ENCODE peak calls at places on chromosome 10, in ten cellular contexts. H, J, M, N, E, F, D, X, Z and S are unnamed samples.

GRCh38 chr10:33791295-33791694 is 456.8 kb upstream of the NRP1 start:
- DNase-seq in H (no peak), J (no peak), M (no peak), N (no peak), E (peak; percentile 2), F (no peak), D (no peak), X (no peak), Z (no peak), S (no peak)

GRCh38 chr10:97474918-97475317 is 23.3 kb downstream of the MMS19 start:
- DNase-seq in H (no peak), J (no peak), M (no peak), N (no peak), E (no peak), F (no peak), D (no peak), X (no peak), Z (no peak), S (no peak)

GRCh38 chr10:44992070-44992731 is 8.5 kb upstream of the ZNF22 start:
- DNase-seq in H (peak; percentile 18), J (no peak), M (no peak), N (no peak), E (no peak), F (no peak), D (no peak), X (no peak), Z (no peak), S (no peak)

GRCh38 chr10:11828682-11829284 is 5.6 kb downstream of the PROSER2 start:
- DNase-seq in H (no peak), J (no peak), M (no peak), N (no peak), E (no peak), F (no peak), D (no peak), X (no peak), Z (no peak), S (no peak)

GRCh38 chr10:48792687-48793096 is 108.0 kb downstream of the WDFY4 start:
- DNase-seq in H (no peak), J (no peak), M (no peak), N (no peak), E (peak; percentile 70), F (no peak), D (peak; percentile 67), X (no peak), Z (no peak), S (no peak)

GRCh38 chr10:71838264-71839211 is 12.5 kb downstream of the PSAP start:
- DNase-seq in H (no peak), J (peak; percentile 76), M (no peak), N (peak; percentile 47), E (peak; percentile 50), F (no peak), D (peak; percentile 81), X (no peak), Z (no peak), S (peak; percentile 87)

GRCh38 chr10:95266674-95267095 is 24.1 kb downstream of the PDLIM1 start:
- DNase-seq in H (no peak), J (peak; percentile 65), M (no peak), N (peak; percentile 65), E (peak; percentile 88), F (no peak), D (peak; percentile 94), X (no peak), Z (peak; percentile 19), S (peak; percentile 73)

GRCh38 chr10:51602326-51602725 is 97.1 kb downstream of the CSTF2T start:
- DNase-seq in H (no peak), J (no peak), M (no peak), N (no peak), E (peak; percentile 61), F (no peak), D (no peak), X (no peak), Z (no peak), S (no peak)

GRCh38 chr10:78290131-78290750 is 256.6 kb downstream of the RPS24 start:
- DNase-seq in H (no peak), J (no peak), M (no peak), N (no peak), E (peak; percentile 10), F (no peak), D (no peak), X (peak; percentile 46), Z (no peak), S (no peak)

GRCh38 chr10:133394801-133395221 is 854 bp downstream of the MTG1 start:
- DNase-seq in H (no peak), J (peak; percentile 46), M (no peak), N (no peak), E (no peak), F (no peak), D (no peak), X (peak; percentile 61), Z (no peak), S (no peak)

GRCh38 chr10:129031233-129032150 is 435.5 kb upstream of the MGMT start:
- DNase-seq in H (peak; percentile 65), J (peak; percentile 50), M (no peak), N (peak; percentile 62), E (peak; percentile 12), F (no peak), D (peak; percentile 13), X (no peak), Z (no peak), S (peak; percentile 55)

GRCh38 chr10:103175580-103176285 is 17.3 kb downstream of the NT5C2 start:
- DNase-seq in H (no peak), J (no peak), M (no peak), N (no peak), E (no peak), F (no peak), D (no peak), X (no peak), Z (no peak), S (no peak)

GRCh38 chr10:29648983-29649268 is 14.2 kb upstream of the SVIL start:
- DNase-seq in H (no peak), J (no peak), M (no peak), N (no peak), E (peak; percentile 68), F (no peak), D (peak; percentile 67), X (no peak), Z (no peak), S (no peak)

GRCh38 chr10:4501306-4501705 is 324.7 kb upstream of the AKR1E2 start:
- DNase-seq in H (no peak), J (no peak), M (no peak), N (no peak), E (peak; percentile 32), F (no peak), D (peak; percentile 65), X (no peak), Z (no peak), S (no peak)

GRCh38 chr10:124117879-124118278 is 24.5 kb upstream of the CHST15 start:
- DNase-seq in H (no peak), J (no peak), M (no peak), N (no peak), E (no peak), F (no peak), D (no peak), X (no peak), Z (no peak), S (peak; percentile 79)

GRCh38 chr10:22681301-22681700 is 33.1 kb downstream of the PIP4K2A start:
- DNase-seq in H (no peak), J (no peak), M (no peak), N (no peak), E (no peak), F (no peak), D (no peak), X (no peak), Z (no peak), S (no peak)

GRCh38 chr10:12350167-12350872 is 973 bp downstream of the CAMK1D start:
- DNase-seq in H (peak; percentile 38), J (no peak), M (no peak), N (peak; percentile 61), E (peak; percentile 45), F (no peak), D (peak; percentile 33), X (peak; percentile 76), Z (no peak), S (peak; percentile 28)

GRCh38 chr10:20606985-20607384 is 290.1 kb downstream of the NEBL start:
- DNase-seq in H (no peak), J (no peak), M (no peak), N (no peak), E (no peak), F (no peak), D (no peak), X (no peak), Z (no peak), S (no peak)

GRCh38 chr10:9863559-9864121 is 1154.0 kb upstream of the CELF2 start:
- DNase-seq in H (no peak), J (peak; percentile 53), M (no peak), N (no peak), E (no peak), F (no peak), D (no peak), X (no peak), Z (no peak), S (no peak)

GRCh38 chr10:66925896-66926719 is at the start of gene LRRTM3:
- DNase-seq in H (peak; percentile 14), J (peak; percentile 37), M (no peak), N (peak; percentile 15), E (peak; percentile 73), F (no peak), D (peak; percentile 87), X (no peak), Z (peak; percentile 69), S (peak; percentile 48)

GRCh38 chr10:22655312-22655973 is 58.9 kb downstream of the PIP4K2A start:
- DNase-seq in H (no peak), J (no peak), M (no peak), N (peak; percentile 15), E (peak; percentile 92), F (no peak), D (peak; percentile 94), X (no peak), Z (no peak), S (no peak)

GRCh38 chr10:349081-349480 is 213.8 kb downstream of the ZMYND11 start:
- DNase-seq in H (no peak), J (no peak), M (no peak), N (no peak), E (no peak), F (no peak), D (no peak), X (peak; percentile 56), Z (no peak), S (no peak)

GRCh38 chr10:119543814-119544642 is 1.5 kb upstream of the RGS10 start:
- DNase-seq in H (no peak), J (no peak), M (no peak), N (no peak), E (no peak), F (no peak), D (peak; percentile 58), X (no peak), Z (no peak), S (no peak)

GRCh38 chr10:102230264-102230860 is 4.3 kb downstream of the ELOVL3 start:
- DNase-seq in H (peak; percentile 40), J (peak; percentile 57), M (no peak), N (peak; percentile 67), E (peak; percentile 42), F (no peak), D (peak; percentile 63), X (peak; percentile 76), Z (peak; percentile 53), S (peak; percentile 46)

GRCh38 chr10:100364147-100364546 is 17.1 kb downstream of the SCD start:
- DNase-seq in H (no peak), J (no peak), M (no peak), N (no peak), E (no peak), F (no peak), D (no peak), X (no peak), Z (no peak), S (no peak)

GRCh38 chr10:45375716-45376231 is 1.8 kb downstream of the ALOX5 start:
- DNase-seq in H (no peak), J (peak; percentile 56), M (no peak), N (peak; percentile 36), E (no peak), F (no peak), D (no peak), X (peak; percentile 50), Z (no peak), S (no peak)

GRCh38 chr10:49037187-49037586 is 78.1 kb downstream of the VSTM4 start:
- DNase-seq in H (no peak), J (peak; percentile 74), M (no peak), N (no peak), E (peak; percentile 56), F (no peak), D (peak; percentile 41), X (no peak), Z (no peak), S (no peak)

GRCh38 chr10:28410420-28411135 is 107.7 kb upstream of the MPP7 start:
- DNase-seq in H (no peak), J (peak; percentile 9), M (no peak), N (peak; percentile 7), E (no peak), F (no peak), D (no peak), X (no peak), Z (no peak), S (peak; percentile 19)